ENCODE peak calls at places on chromosomes 12 and 14, in four cellular contexts. E, W, C and M are unnamed samples.

GRCh38 chr14:59297070-59297766 is 108.8 kb downstream of the DAAM1 start:
- DNase-seq in E (peak; percentile 65), W (no peak), C (peak; percentile 53), M (no peak)

GRCh38 chr14:75295061-75295461 is 16.4 kb downstream of the FOS start:
- DNase-seq in E (peak; percentile 71), W (no peak), C (no peak), M (no peak)

GRCh38 chr14:92040431-92041040 is 677 bp upstream of the TRIP11 start:
- DNase-seq in E (peak; percentile 3), W (peak; percentile 12), C (peak; percentile 24), M (peak; percentile 95)

GRCh38 chr12:123089631-123090353 is 61.1 kb downstream of the PITPNM2 start:
- DNase-seq in E (peak; percentile 33), W (peak; percentile 90), C (no peak), M (no peak)

GRCh38 chr12:69645031-69645430 is 34.3 kb upstream of the LRRC10 start:
- DNase-seq in E (no peak), W (no peak), C (no peak), M (no peak)

GRCh38 chr12:45615268-45615667 is 114.2 kb upstream of the ARID2 start:
- DNase-seq in E (no peak), W (no peak), C (no peak), M (no peak)

GRCh38 chr12:33429468-33429867 is 10.2 kb downstream of the SYT10 start:
- DNase-seq in E (no peak), W (no peak), C (no peak), M (no peak)

GRCh38 chr14:40983604-40984003 is 623.1 kb upstream of the LRFN5 start:
- DNase-seq in E (no peak), W (no peak), C (no peak), M (no peak)

GRCh38 chr14:54000341-54000811 is 43.8 kb upstream of the BMP4 start:
- DNase-seq in E (peak; percentile 15), W (no peak), C (no peak), M (no peak)

GRCh38 chr12:22759769-22760674 is 135.1 kb downstream of the ETNK1 start:
- DNase-seq in E (no peak), W (no peak), C (no peak), M (no peak)

GRCh38 chr12:25699454-25699853 is 146.4 kb upstream of the LMNTD1 start:
- DNase-seq in E (no peak), W (no peak), C (no peak), M (no peak)

GRCh38 chr14:100374270-100374669 is 51.1 kb downstream of the SLC25A47 start:
- DNase-seq in E (no peak), W (no peak), C (no peak), M (no peak)

GRCh38 chr12:96400631-96401060 is 407 bp upstream of the CDK17 start:
- DNase-seq in E (no peak), W (no peak), C (no peak), M (no peak)

GRCh38 chr14:29016050-29016900 is 249.7 kb downstream of the FOXG1 start:
- DNase-seq in E (peak; percentile 3), W (no peak), C (peak; percentile 35), M (peak; percentile 81)

GRCh38 chr12:53820503-53820902 is 68.7 kb upstream of the CISTR start:
- DNase-seq in E (no peak), W (no peak), C (no peak), M (no peak)

GRCh38 chr12:7241404-7242005 is 52.0 kb downstream of the PEX5 start:
- DNase-seq in E (peak; percentile 3), W (no peak), C (no peak), M (no peak)

GRCh38 chr14:51318777-51319176 is 78.7 kb downstream of the TMX1 start:
- DNase-seq in E (no peak), W (no peak), C (no peak), M (no peak)

GRCh38 chr14:49552630-49553029 is 33.5 kb downstream of the RPS29 start:
- DNase-seq in E (no peak), W (no peak), C (no peak), M (no peak)

GRCh38 chr12:5620896-5621295 is 189.0 kb downstream of the NTF3 start:
- DNase-seq in E (no peak), W (no peak), C (no peak), M (no peak)

GRCh38 chr14:105010891-105011291 is 10.0 kb downstream of the CDCA4 start:
- DNase-seq in E (no peak), W (no peak), C (no peak), M (no peak)

GRCh38 chr14:60326274-60326673 is 77.3 kb downstream of the PPM1A start:
- DNase-seq in E (no peak), W (no peak), C (no peak), M (no peak)

DNA sequence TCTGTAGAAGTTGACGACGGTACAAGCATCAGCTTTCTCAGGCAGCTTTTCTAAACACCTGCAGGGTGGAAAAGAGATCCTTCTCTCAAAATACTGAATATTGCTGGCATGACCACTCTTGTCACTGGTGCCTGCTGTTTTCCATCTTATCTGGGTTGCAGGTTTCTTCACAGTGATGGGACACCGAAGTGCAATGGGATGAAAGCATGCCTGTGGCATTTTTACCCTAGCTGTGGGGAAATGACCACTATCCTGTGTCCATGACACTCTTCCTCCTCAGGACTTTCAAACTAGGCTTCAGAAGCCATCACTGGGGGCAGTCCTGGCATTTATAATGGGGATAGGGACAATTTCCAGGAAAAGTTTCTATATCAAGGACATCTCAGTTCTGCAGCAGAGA is 98.5 kb downstream of the ETV6 start:
- DNase-seq in E (no peak), W (no peak), C (no peak), M (no peak)
- H3K4me2 ChIP-seq in E (no peak overlapping the region), W (no peak overlapping the region), C (no peak overlapping the region), M (no peak overlapping the region)

GRCh38 chr12:104319028-104319427 is 15.5 kb downstream of the EID3 start:
- DNase-seq in E (no peak), W (no peak), C (no peak), M (no peak)
- H3K36me3 ChIP-seq in E (peaks cover 15% of the 10 kb centered on the region), W (peaks cover 80% of the 10 kb centered on the region), C (peaks cover 81% of the 10 kb centered on the region), M (peaks cover 66% of the 10 kb centered on the region)

GRCh38 chr12:72275551-72275950 is 3.4 kb downstream of the TRHDE start:
- DNase-seq in E (no peak), W (no peak), C (no peak), M (no peak)

GRCh38 chr12:72276212-72276865 is 4.2 kb downstream of the TRHDE start:
- DNase-seq in E (no peak), W (no peak), C (no peak), M (no peak)

GRCh38 chr12:72274926-72275325 is 2.8 kb downstream of the TRHDE start:
- DNase-seq in E (no peak), W (no peak), C (no peak), M (no peak)

GRCh38 chr12:72278894-72279293 is 6.7 kb downstream of the TRHDE start:
- DNase-seq in E (no peak), W (no peak), C (no peak), M (no peak)

DNA sequence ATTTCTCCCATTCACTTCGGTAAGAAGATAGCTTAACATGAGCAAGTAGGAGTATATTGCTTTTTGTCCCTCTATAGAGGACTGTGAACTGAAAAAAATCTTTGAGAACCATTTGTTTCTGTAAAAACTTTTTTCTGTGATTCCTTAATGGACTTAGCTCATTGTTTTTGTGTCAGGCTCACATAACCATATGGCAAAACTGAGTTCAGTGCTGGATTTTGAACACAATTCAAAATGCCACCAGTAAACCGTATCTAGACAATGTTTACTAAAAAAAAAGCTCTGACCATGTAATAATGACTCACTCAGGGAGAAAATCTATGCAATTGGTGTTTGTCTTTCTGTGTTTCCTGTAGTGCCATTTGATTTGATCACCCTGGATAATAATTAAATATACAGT is 5.2 kb downstream of the TRHDE start:
- DNase-seq in E (no peak), W (no peak), C (no peak), M (no peak)
- H3K9ac ChIP-seq in E (no peak overlapping the region), W (no peak overlapping the region), C (no peak overlapping the region), M (no peak overlapping the region)

DNA sequence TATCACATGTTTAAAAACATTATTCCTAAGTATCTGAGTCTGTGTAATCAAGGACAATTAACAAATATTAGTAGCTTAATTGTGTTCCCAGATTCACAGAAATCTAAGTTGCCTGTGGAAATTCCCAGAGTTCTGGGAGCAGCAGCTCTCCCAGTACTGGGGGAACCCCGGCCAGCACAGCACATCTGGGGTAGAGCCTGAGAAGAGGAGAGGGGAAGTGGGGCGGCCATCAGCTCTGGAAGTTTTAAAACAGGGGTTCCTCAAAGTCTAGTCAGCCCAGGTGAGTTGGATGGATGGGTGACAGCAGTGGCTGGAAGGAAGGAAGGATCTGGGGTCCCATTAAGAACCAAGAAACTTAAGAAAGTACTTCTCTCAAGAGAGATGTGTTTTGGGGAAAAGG is 24.5 kb downstream of the PRICKLE1 start:
- DNase-seq in E (no peak), W (no peak), C (no peak), M (no peak)
- H3K4me2 ChIP-seq in E (no peak overlapping the region), W (no peak overlapping the region), C (no peak overlapping the region), M (no peak overlapping the region)

GRCh38 chr12:359091-359490 is 30.0 kb downstream of the KDM5A start:
- DNase-seq in E (no peak), W (no peak), C (no peak), M (no peak)
- H3K36me3 ChIP-seq in E (peaks cover 17% of the 10 kb centered on the region), W (peaks cover 9% of the 10 kb centered on the region), C (peaks cover 92% of the 10 kb centered on the region), M (peaks cover 71% of the 10 kb centered on the region)